ENCODE peak calls at places on chromosomes 11 and 22, in six cellular contexts. U is prostate gland, V is A549, I is suprapubic skin, A is uterus, W is IMR-90. F is an unnamed sample.

GRCh38 chr22:32444068-32444467 is 20.2 kb downstream of the BPIFC start:
- DNase-seq in V (peak; percentile 59), U (peak; percentile 4), I (no peak), W (no peak), A (no peak), F (no peak)

GRCh38 chr11:79332017-79332416 is 108.8 kb downstream of the TENM4 start:
- DNase-seq in W (no peak), I (no peak), V (no peak), A (no peak), U (no peak), F (no peak)

GRCh38 chr11:8375932-8376331 is 112.3 kb upstream of the LMO1 start:
- DNase-seq in A (no peak), W (no peak), I (peak; percentile 44), U (no peak), V (no peak), F (no peak)

GRCh38 chr11:133041928-133042890 is 490.1 kb downstream of the OPCML start:
- DNase-seq in W (no peak), I (no peak), V (no peak), U (no peak), A (no peak), F (no peak)

GRCh38 chr11:82889133-82890001 is 10.9 kb downstream of the PRCP start:
- DNase-seq in U (no peak), V (no peak), I (no peak), A (no peak), W (peak; percentile 7), F (no peak)

GRCh38 chr22:33640900-33641299 is 279.4 kb downstream of the LARGE1 start:
- DNase-seq in W (no peak), I (no peak), V (no peak), U (no peak), A (no peak), F (no peak)

GRCh38 chr11:118290923-118291322 is 13.6 kb upstream of the CD3E start:
- DNase-seq in V (peak; percentile 32), U (peak; percentile 52), A (no peak), I (no peak), W (no peak), F (no peak)

GRCh38 chr22:36762687-36763260 is 13.1 kb downstream of the IFT27 start:
- DNase-seq in W (peak; percentile 68), I (peak; percentile 45), A (no peak), V (no peak), U (no peak), F (no peak)

GRCh38 chr11:9206496-9206895 is 58.7 kb downstream of the DENND5A start:
- DNase-seq in I (no peak), V (no peak), A (no peak), U (no peak), W (peak; percentile 78), F (no peak)

GRCh38 chr11:59754494-59754858 is 700 bp upstream of the STX3 start:
- DNase-seq in A (no peak), V (peak; percentile 28), W (peak; percentile 3), I (no peak), U (peak; percentile 7), F (no peak)

GRCh38 chr11:59755701-59756495 is 722 bp downstream of the STX3 start:
- DNase-seq in U (peak; percentile 81), V (peak; percentile 49), W (peak; percentile 63), A (peak; percentile 83), I (peak; percentile 88), F (peak; percentile 85)

GRCh38 chr11:59753650-59754493 is 1.3 kb upstream of the STX3 start:
- DNase-seq in W (peak; percentile 63), V (peak; percentile 81), I (peak; percentile 93), A (peak; percentile 81), U (peak; percentile 88), F (peak; percentile 89)

GRCh38 chr11:59756496-59756840 is 1.3 kb downstream of the STX3 start:
- DNase-seq in V (peak; percentile 10), I (no peak), A (no peak), U (no peak), W (no peak), F (no peak)

GRCh38 chr11:59754859-59755700 is at the start of gene STX3:
- DNase-seq in I (peak; percentile 88), V (peak; percentile 73), A (peak; percentile 69), U (peak; percentile 73), W (peak; percentile 35), F (peak; percentile 78)
- TF ChIP-seq POLR2A in I (no peak), V (no peak), A (peak; percentile 13), U (peak; percentile 52), W (no peak), F (peak; percentile 78)

GRCh38 chr11:776459-777287 is 614 bp downstream of the GATD1 start:
- DNase-seq in V (no peak), A (peak; percentile 41), U (no peak), I (no peak), W (no peak), F (peak; percentile 43)

GRCh38 chr11:773830-774229 is 3.5 kb downstream of the GATD1 start:
- DNase-seq in W (no peak), I (no peak), V (no peak), A (no peak), U (no peak), F (no peak)

GRCh38 chr11:772429-773390 is 4.6 kb downstream of the GATD1 start:
- DNase-seq in U (no peak), I (no peak), W (no peak), A (peak; percentile 26), V (no peak), F (peak; percentile 52)

GRCh38 chr11:773425-773824 is 3.9 kb downstream of the GATD1 start:
- DNase-seq in W (no peak), A (no peak), I (no peak), V (no peak), U (no peak), F (no peak)

GRCh38 chr11:774873-775592 is 2.3 kb downstream of the GATD1 start:
- DNase-seq in I (no peak), W (peak; percentile 33), V (no peak), A (peak; percentile 24), U (no peak), F (no peak)
- TF ChIP-seq POLR2A in I (no peak), W (no peak), V (no peak), A (no peak), U (no peak), F (no peak)

GRCh38 chr22:39318507-39319283 is 728 bp downstream of the RPL3 start:
- DNase-seq in U (no peak), I (no peak), W (no peak), A (no peak), V (no peak), F (no peak)

GRCh38 chr22:39317756-39318506 is 1.5 kb downstream of the RPL3 start:
- DNase-seq in U (no peak), I (no peak), W (peak; percentile 61), A (no peak), V (no peak), F (no peak)

GRCh38 chr22:39316440-39317083 is 2.9 kb downstream of the RPL3 start:
- DNase-seq in A (peak; percentile 75), V (peak; percentile 86), I (no peak), U (peak; percentile 84), W (peak; percentile 95), F (peak; percentile 74)

GRCh38 chr22:39317084-39317755 is 2.2 kb downstream of the RPL3 start:
- DNase-seq in A (no peak), W (no peak), U (no peak), V (no peak), I (no peak), F (no peak)

GRCh38 chr22:39319284-39320170 is at the start of gene RPL3:
- DNase-seq in W (peak; percentile 99), U (peak; percentile 96), V (peak; percentile 98), I (peak; percentile 97), A (peak; percentile 98), F (peak; percentile 97)
- TF ChIP-seq POLR2A in W (peak; percentile 100), U (peak; percentile 78), V (peak; percentile 98), I (peak; percentile 94), A (peak; percentile 61), F (peak; percentile 89)

GRCh38 chr11:35085766-35086165 is 53.2 kb upstream of the CD44 start:
- DNase-seq in U (no peak), V (no peak), I (no peak), W (no peak), A (no peak), F (no peak)

GRCh38 chr11:35084817-35085424 is 54.0 kb upstream of the CD44 start:
- DNase-seq in A (no peak), U (no peak), W (no peak), I (no peak), V (no peak), F (no peak)

GRCh38 chr11:35079581-35079980 is 59.4 kb upstream of the CD44 start:
- DNase-seq in A (no peak), U (no peak), V (no peak), W (no peak), I (no peak), F (no peak)

GRCh38 chr11:35083181-35084061 is 55.5 kb upstream of the CD44 start:
- DNase-seq in U (peak; percentile 43), A (peak; percentile 74), V (peak; percentile 80), I (no peak), W (peak; percentile 98), F (peak; percentile 61)

DNA sequence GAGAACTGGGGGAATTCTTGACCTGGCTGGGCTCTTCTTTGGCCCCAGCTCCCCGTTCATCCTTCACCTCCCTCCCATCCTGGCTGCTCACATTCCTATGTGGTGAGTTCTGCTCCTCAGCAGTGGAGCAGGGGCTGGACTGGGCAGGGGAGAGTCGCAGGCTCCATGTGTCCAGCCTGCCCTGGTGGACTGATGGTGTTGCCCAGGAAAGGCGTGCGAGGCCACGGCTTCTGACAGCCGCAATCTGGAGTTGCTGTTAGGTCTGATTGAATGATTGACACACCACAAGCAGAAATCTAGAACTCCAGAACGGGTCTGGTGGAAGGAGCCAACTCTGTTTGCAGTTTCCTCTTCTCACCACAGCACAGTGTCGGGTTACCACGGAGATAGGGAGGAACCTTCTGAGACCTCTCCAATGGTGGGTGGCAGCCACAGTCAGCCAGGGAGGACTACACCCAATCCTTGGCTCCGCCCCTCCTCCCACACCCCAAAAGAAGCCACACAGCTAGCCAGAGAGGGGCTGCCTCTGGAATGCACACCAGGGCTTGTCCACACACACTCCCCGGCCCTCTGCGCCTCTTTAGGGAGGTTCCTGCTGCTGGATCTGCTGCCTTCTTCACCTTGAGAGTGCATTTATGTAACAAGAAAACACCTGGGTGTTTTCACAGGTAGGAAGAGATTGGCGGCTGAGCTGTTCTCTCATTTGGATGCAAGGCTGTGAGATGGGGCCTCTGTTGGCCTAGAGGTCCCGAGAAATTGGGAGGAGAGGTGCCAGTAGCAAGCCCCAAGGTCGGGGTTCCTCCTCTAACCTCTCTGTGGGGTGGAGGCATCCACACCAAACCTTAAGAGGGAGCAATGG is 56.4 kb upstream of the CD44 start:
- DNase-seq in V (peak; percentile 81), W (peak; percentile 83), A (peak; percentile 66), I (peak; percentile 91), U (no peak), F (no peak)
- TF ChIP-seq POLR2A in V (no peak), W (peak; percentile 32), A (no peak), I (no peak), U (no peak), F (no peak)

DNA sequence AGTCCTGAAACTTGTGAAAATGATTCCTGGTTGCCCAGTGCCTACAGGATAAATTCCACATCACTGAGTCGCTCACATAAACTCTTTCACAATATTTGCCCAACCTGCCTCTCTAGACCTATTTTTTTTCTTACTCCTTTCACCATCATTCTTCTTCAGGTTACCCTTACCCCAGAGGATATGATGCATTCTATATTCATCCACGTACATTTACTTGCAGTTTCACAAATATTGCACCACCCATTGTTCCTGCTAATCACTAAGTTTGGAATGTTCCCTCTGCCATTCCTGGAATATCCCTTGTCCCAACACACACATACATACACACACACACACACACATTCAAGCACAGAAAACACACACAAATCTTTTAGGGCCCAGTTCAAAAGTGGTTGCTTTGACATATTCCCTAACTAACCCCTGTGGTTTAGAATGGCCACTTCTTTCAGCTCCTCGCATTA is 379.5 kb downstream of the ETS1 start:
- DNase-seq in A (no peak), I (no peak), V (peak; percentile 94), U (no peak), W (peak; percentile 91), F (no peak)
- TF ChIP-seq POLR2A in A (no peak), I (no peak), V (no peak), U (no peak), W (no peak), F (peak; percentile 8)

F was measured in right lobe of liver.